ENCODE peak calls at places on chromosomes 4 and X, in four cellular contexts. I, E, L and Y are unnamed samples.

GRCh38 chrX:44299177-44299576 is 44.3 kb downstream of the EFHC2 start:
- DNase-seq in I (no peak), E (no peak), L (no peak), Y (no peak)

GRCh38 chr4:150938873-150939499 is 76.1 kb downstream of the LRBA start:
- DNase-seq in I (no peak), E (no peak), L (no peak), Y (no peak)

GRCh38 chr4:3427134-3427476 is 14.7 kb upstream of the HGFAC start:
- DNase-seq in I (no peak), E (no peak), L (no peak), Y (no peak)

GRCh38 chrX:113260474-113260873 is 419.8 kb upstream of the AMOT start:
- DNase-seq in I (no peak), E (no peak), L (no peak), Y (no peak)

GRCh38 chrX:53580742-53581504 is 105.6 kb downstream of the HUWE1 start:
- DNase-seq in I (no peak), E (no peak), L (no peak), Y (no peak)

GRCh38 chr4:101597204-101597603 is 193.3 kb upstream of the BANK1 start:
- DNase-seq in I (no peak), E (no peak), L (no peak), Y (peak; percentile 2)

GRCh38 chr4:11512861-11513260 is 84.2 kb upstream of the HS3ST1 start:
- DNase-seq in I (no peak), E (no peak), L (no peak), Y (no peak)

GRCh38 chrX:3299626-3300025 is 46.8 kb downstream of the MXRA5 start:
- DNase-seq in I (no peak), E (no peak), L (no peak), Y (peak; percentile 3)

GRCh38 chrX:38220024-38220935 is at the start of gene SRPX:
- DNase-seq in I (peak; percentile 38), E (no peak), L (peak; percentile 50), Y (peak; percentile 41)

GRCh38 chr4:144659493-144659892 is 13.5 kb downstream of the HHIP start:
- DNase-seq in I (no peak), E (no peak), L (no peak), Y (no peak)

GRCh38 chr4:87566276-87566675 is 37.1 kb upstream of the SPARCL1 start:
- DNase-seq in I (no peak), E (no peak), L (no peak), Y (no peak)

GRCh38 chr4:143558823-143559756 is 45.6 kb downstream of the SMARCA5 start:
- DNase-seq in I (peak; percentile 65), E (peak; percentile 85), L (peak; percentile 89), Y (no peak)
- TF ChIP-seq CTCF in I (peak; percentile 19), E (peak; percentile 94), L (peak; percentile 51), Y (peak; percentile 43)

GRCh38 chr4:41232406-41232805 is 18.1 kb upstream of the APBB2 start:
- DNase-seq in I (no peak), E (no peak), L (no peak), Y (no peak)
- TF ChIP-seq CTCF in I (no peak), E (no peak), L (no peak), Y (no peak)

GRCh38 chr4:156594619-156595018 is 377.0 kb downstream of the PDGFC start:
- DNase-seq in I (no peak), E (no peak), L (peak; percentile 51), Y (no peak)

GRCh38 chr4:156598138-156598681 is 373.4 kb downstream of the PDGFC start:
- DNase-seq in I (no peak), E (no peak), L (no peak), Y (no peak)

GRCh38 chr4:156593464-156593863 is 378.1 kb downstream of the PDGFC start:
- DNase-seq in I (no peak), E (no peak), L (no peak), Y (no peak)

GRCh38 chr4:156595041-156595440 is 376.6 kb downstream of the PDGFC start:
- DNase-seq in I (no peak), E (no peak), L (no peak), Y (no peak)

GRCh38 chr4:156596026-156596425 is 375.6 kb downstream of the PDGFC start:
- DNase-seq in I (no peak), E (no peak), L (no peak), Y (no peak)
- TF ChIP-seq CTCF in I (no peak), E (no peak), L (no peak), Y (no peak)

GRCh38 chrX:19040373-19040772 is 56.5 kb upstream of the PHKA2 start:
- DNase-seq in I (no peak), E (no peak), L (no peak), Y (no peak)
- TF ChIP-seq CTCF in I (peak; percentile 71), E (peak; percentile 66), L (no peak), Y (peak; percentile 76)

DNA sequence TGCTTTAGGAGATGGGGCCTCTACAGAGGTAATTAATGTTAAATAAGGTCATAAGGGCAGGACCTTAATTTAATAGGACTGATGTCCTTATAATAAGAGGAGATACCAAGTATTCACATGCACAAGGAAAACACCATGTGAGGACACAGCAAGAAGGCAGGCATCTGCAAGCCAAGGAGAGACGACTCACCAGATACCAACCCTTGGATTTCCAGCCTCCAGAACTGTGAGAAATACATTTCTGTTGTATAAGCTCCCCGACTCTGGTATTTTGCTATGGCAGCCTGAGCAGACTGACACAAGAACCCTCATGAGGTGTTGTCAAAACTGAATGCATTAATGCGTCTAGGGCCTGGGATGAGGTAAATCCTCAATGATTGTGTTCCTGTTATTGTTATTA is 56.2 kb upstream of the MAPK10 start:
- DNase-seq in I (no peak), E (no peak), L (no peak), Y (no peak)
- TF ChIP-seq CTCF in I (no peak), E (no peak), L (no peak), Y (no peak)

GRCh38 chr4:169108303-169108702 is 98.2 kb upstream of the CBR4 start:
- DNase-seq in I (no peak), E (no peak), L (no peak), Y (no peak)

GRCh38 chr4:169114341-169114974 is 104.4 kb upstream of the CBR4 start:
- DNase-seq in I (no peak), E (no peak), L (no peak), Y (no peak)

GRCh38 chr4:169107528-169107927 is 97.5 kb upstream of the CBR4 start:
- DNase-seq in I (no peak), E (no peak), L (no peak), Y (no peak)

GRCh38 chr4:169109276-169109675 is 99.2 kb upstream of the CBR4 start:
- DNase-seq in I (no peak), E (no peak), L (no peak), Y (no peak)

DNA sequence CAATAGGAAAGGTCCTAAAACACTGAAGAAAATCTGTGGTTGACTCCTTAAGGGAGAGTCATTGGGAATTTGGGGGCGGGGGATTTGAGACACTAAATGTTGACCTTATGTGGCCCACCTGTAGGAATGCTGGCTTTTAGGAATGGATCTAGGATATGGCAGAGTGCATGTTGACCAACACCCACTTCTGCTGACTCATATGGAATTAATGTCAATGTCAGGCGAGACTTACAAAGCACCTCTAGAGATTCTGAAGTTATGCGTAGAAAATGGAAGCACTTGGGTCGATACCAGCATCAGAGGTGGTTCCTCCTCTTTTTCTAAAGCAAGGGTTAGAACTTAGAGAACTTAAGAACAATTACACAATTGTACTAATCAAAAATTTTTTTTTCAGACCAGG is 100.6 kb upstream of the CBR4 start:
- DNase-seq in I (no peak), E (no peak), L (no peak), Y (no peak)
- TF ChIP-seq CTCF in I (no peak), E (no peak), L (no peak), Y (no peak)

GRCh38 chr4:175540732-175541131 is 271.3 kb downstream of the GPM6A start:
- DNase-seq in I (no peak), E (no peak), L (no peak), Y (no peak)

GRCh38 chr4:175540151-175540550 is 271.9 kb downstream of the GPM6A start:
- DNase-seq in I (no peak), E (no peak), L (no peak), Y (no peak)

GRCh38 chr4:175531405-175532091 is 280.5 kb downstream of the GPM6A start:
- DNase-seq in I (no peak), E (no peak), L (no peak), Y (peak; percentile 65)

GRCh38 chr4:175539498-175539897 is 272.6 kb downstream of the GPM6A start:
- DNase-seq in I (no peak), E (no peak), L (no peak), Y (no peak)

GRCh38 chr4:175536852-175537453 is 275.1 kb downstream of the GPM6A start:
- DNase-seq in I (peak; percentile 21), E (no peak), L (no peak), Y (peak; percentile 41)
- TF ChIP-seq CTCF in I (peak; percentile 59), E (peak; percentile 80), L (no peak), Y (peak; percentile 86)

DNA sequence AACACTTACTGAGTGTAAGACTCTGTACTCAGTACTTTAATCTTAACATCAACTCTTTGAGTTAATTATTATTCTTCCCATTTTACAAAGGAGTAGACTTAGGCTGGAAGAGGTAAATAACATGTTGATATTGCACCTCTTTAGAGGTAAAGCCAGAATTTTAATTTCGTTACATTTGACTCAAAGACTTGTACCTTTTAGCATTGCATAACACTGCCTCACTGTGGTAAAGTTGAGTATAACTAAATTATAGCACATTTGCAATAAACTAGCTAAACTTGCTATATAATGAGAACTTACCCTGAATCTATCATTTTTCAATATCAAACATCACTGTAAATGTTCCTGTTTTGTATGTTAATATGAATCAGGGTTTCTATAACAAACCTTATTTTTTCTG is 218.5 kb downstream of the PRR32 start:
- DNase-seq in I (no peak), E (no peak), L (no peak), Y (no peak)
- TF ChIP-seq CTCF in I (no peak), E (peak; percentile 15), L (no peak), Y (no peak)

GRCh38 chr4:76680934-76681333 is 217.0 kb downstream of the SOWAHB start:
- DNase-seq in I (no peak), E (no peak), L (no peak), Y (no peak)
- TF ChIP-seq CTCF in I (no peak), E (no peak), L (no peak), Y (peak; percentile 36)

GRCh38 chrX:39896951-39897740 is 200.6 kb downstream of the BCOR start:
- DNase-seq in I (peak; percentile 4), E (no peak), L (no peak), Y (peak; percentile 25)
- TF ChIP-seq CTCF in I (no peak), E (no peak), L (no peak), Y (no peak)